ENCODE peak calls at places on chromosomes 12 and 14, in four cellular contexts. B is effector memory CD4-positive, alpha-beta T cell; V is HCT116; F is stomach. S is an unnamed sample.

GRCh38 chr12:63150255-63151060 is 543 bp downstream of the AVPR1A start:
- DNase-seq in B (no peak), V (no peak), F (no peak), S (no peak)

GRCh38 chr12:40325349-40325960 is 100.7 kb downstream of the LRRK2 start:
- DNase-seq in B (no peak), V (peak; percentile 59), F (no peak), S (peak; percentile 64)

GRCh38 chr14:71135911-71136310 is 228.7 kb downstream of the PCNX1 start:
- DNase-seq in B (no peak), V (no peak), F (no peak), S (no peak)

GRCh38 chr14:103871596-103872480 is 24.5 kb upstream of the PPP1R13B start:
- DNase-seq in B (peak; percentile 45), V (no peak), F (peak; percentile 91), S (no peak)

GRCh38 chr14:27242874-27243273 is 645.0 kb upstream of the NOVA1 start:
- DNase-seq in B (no peak), V (no peak), F (no peak), S (no peak)

GRCh38 chr14:90551070-90551704 is 154.4 kb downstream of the CALM1 start:
- DNase-seq in B (no peak), V (no peak), F (no peak), S (no peak)

GRCh38 chr14:74579447-74580274 is 32.4 kb downstream of the LTBP2 start:
- DNase-seq in B (no peak), V (peak; percentile 62), F (no peak), S (no peak)

GRCh38 chr14:79583738-79584405 is 627.4 kb downstream of the DIO2 start:
- DNase-seq in B (no peak), V (no peak), F (no peak), S (no peak)

GRCh38 chr12:31929140-31929526 is 30.1 kb upstream of the RESF1 start:
- DNase-seq in B (no peak), V (no peak), F (no peak), S (no peak)

GRCh38 chr14:103000291-103000921 is 56.9 kb downstream of the CDC42BPB start:
- DNase-seq in B (no peak), V (no peak), F (no peak), S (no peak)

GRCh38 chr12:109461846-109462766 is 15.0 kb downstream of the KCTD10 start:
- DNase-seq in B (no peak), V (no peak), F (peak; percentile 52), S (no peak)

GRCh38 chr12:117986705-117987469 is 18.1 kb upstream of the KSR2 start:
- DNase-seq in B (no peak), V (peak; percentile 97), F (no peak), S (no peak)

GRCh38 chr12:106629797-106630669 is 47.2 kb downstream of the RFX4 start:
- DNase-seq in B (no peak), V (no peak), F (no peak), S (no peak)

GRCh38 chr12:30457621-30458289 is 237.9 kb downstream of the IPO8 start:
- DNase-seq in B (no peak), V (peak; percentile 75), F (no peak), S (no peak)

GRCh38 chr14:99215277-99215676 is 56.7 kb downstream of the BCL11B start:
- DNase-seq in B (no peak), V (no peak), F (no peak), S (no peak)

GRCh38 chr14:42527141-42527540 is 920.5 kb downstream of the LRFN5 start:
- DNase-seq in B (no peak), V (no peak), F (no peak), S (no peak)

GRCh38 chr14:55845963-55846851 is 266.2 kb downstream of the KTN1 start:
- DNase-seq in B (no peak), V (no peak), F (no peak), S (no peak)

GRCh38 chr12:52926596-52927241 is 21.8 kb upstream of the KRT8 start:
- DNase-seq in B (no peak), V (no peak), F (no peak), S (no peak)

GRCh38 chr12:104551313-104551931 is 94.7 kb downstream of the CHST11 start:
- DNase-seq in B (no peak), V (no peak), F (peak; percentile 32), S (no peak)

GRCh38 chr12:60112778-60113177 is 516.9 kb downstream of the SLC16A7 start:
- DNase-seq in B (no peak), V (no peak), F (no peak), S (no peak)

GRCh38 chr12:51848843-51849735 is 571 bp upstream of the FIGNL2 start:
- DNase-seq in B (no peak), V (no peak), F (no peak), S (no peak)

GRCh38 chr12:51847830-51848727 is at the start of gene FIGNL2:
- DNase-seq in B (no peak), V (no peak), F (no peak), S (no peak)

GRCh38 chr12:51845451-51845850 is 3.1 kb downstream of the FIGNL2 start:
- DNase-seq in B (no peak), V (no peak), F (no peak), S (no peak)

GRCh38 chr12:51846911-51847829 is 1.3 kb downstream of the FIGNL2 start:
- DNase-seq in B (no peak), V (no peak), F (no peak), S (no peak)

GRCh38 chr12:51846209-51846779 is 2.2 kb downstream of the FIGNL2 start:
- DNase-seq in B (no peak), V (no peak), F (no peak), S (no peak)
- H3K27ac ChIP-seq in B (no peak overlapping the region), V (no peak overlapping the region), F (no peak overlapping the region), S (no peak overlapping the region)

GRCh38 chr12:116601524-116601923 is 42.3 kb downstream of the MAP1LC3B2 start:
- DNase-seq in B (no peak), V (no peak), F (no peak), S (no peak)

GRCh38 chr12:116600959-116601358 is 41.8 kb downstream of the MAP1LC3B2 start:
- DNase-seq in B (no peak), V (no peak), F (no peak), S (no peak)

GRCh38 chr12:116597886-116598285 is 38.7 kb downstream of the MAP1LC3B2 start:
- DNase-seq in B (no peak), V (no peak), F (no peak), S (no peak)

GRCh38 chr12:116598341-116599284 is 39.4 kb downstream of the MAP1LC3B2 start:
- DNase-seq in B (no peak), V (no peak), F (no peak), S (no peak)

GRCh38 chr12:116599285-116600122 is 40.3 kb downstream of the MAP1LC3B2 start:
- DNase-seq in B (peak; percentile 7), V (peak; percentile 26), F (peak; percentile 82), S (no peak)
- H3K27ac ChIP-seq in B (no peak overlapping the region), V (peak overlapping the region; percentile 23), F (peak overlapping the region; percentile 80), S (peak overlapping the region; percentile 72)

GRCh38 chr14:77052281-77053044 is 24.0 kb upstream of the IRF2BPL start:
- DNase-seq in B (no peak), V (no peak), F (no peak), S (no peak)

GRCh38 chr14:77053046-77053841 is 24.7 kb upstream of the IRF2BPL start:
- DNase-seq in B (peak; percentile 64), V (no peak), F (peak; percentile 64), S (no peak)

GRCh38 chr14:77055981-77056380 is 27.5 kb upstream of the IRF2BPL start:
- DNase-seq in B (no peak), V (no peak), F (no peak), S (no peak)

GRCh38 chr14:77046706-77047105 is 18.2 kb upstream of the IRF2BPL start:
- DNase-seq in B (no peak), V (no peak), F (no peak), S (no peak)

DNA sequence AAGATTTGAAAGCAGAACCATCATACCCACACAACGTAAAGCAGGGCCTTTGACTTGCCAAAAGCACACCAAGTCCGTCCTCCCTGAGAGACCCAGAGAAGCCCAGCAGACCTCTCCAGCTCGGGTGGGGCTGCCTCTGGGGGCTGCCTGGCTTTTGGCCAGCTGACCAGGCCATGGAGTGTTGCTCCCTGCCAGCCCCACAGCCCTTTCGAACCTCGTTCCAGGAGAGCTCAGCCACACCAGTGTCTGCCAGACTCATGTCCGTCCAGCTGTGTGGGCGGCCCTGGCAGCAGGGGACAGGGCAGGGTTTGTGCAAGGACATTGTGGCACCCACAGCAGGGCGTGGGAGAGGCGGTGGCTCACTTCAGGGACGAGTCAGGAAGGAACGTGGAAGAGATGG is 22.6 kb upstream of the IRF2BPL start:
- DNase-seq in B (no peak), V (no peak), F (peak; percentile 60), S (no peak)
- H3K27ac ChIP-seq in B (no peak overlapping the region), V (peak overlapping the region; percentile 44), F (peak overlapping the region; percentile 80), S (peak overlapping the region; percentile 89)

DNA sequence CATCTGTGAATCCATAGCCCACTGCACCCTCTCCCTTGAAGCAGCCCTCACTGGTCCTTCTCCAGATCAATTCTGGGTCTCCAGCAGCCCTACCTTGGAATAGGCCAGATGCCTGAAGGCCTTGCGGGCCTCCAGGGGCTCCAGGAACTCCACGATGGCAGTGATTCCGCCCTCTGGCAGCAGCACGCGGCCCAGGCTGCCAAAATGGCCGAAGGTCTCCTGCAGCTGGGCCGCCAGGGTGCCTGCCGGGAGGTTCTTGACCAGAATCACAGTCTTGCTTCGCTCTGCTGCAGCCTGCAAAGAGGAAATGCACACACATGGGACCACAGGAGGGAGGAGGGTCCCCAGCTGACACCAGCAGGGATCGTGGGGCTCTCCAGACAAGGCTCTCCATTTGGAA is 26.3 kb downstream of the RBM19 start:
- DNase-seq in B (no peak), V (no peak), F (no peak), S (no peak)
- H3K27ac ChIP-seq in B (no peak overlapping the region), V (no peak overlapping the region), F (no peak overlapping the region), S (no peak overlapping the region)

GRCh38 chr14:32434880-32435279 is 105.8 kb downstream of the AKAP6 start:
- DNase-seq in B (no peak), V (no peak), F (no peak), S (no peak)
- H3K27ac ChIP-seq in B (no peak overlapping the region), V (no peak overlapping the region), F (peak overlapping the region; percentile 69), S (no peak overlapping the region)

GRCh38 chr12:110656071-110656655 is 32.8 kb downstream of the HVCN1 start:
- DNase-seq in B (no peak), V (no peak), F (no peak), S (no peak)
- H3K27ac ChIP-seq in B (no peak overlapping the region), V (no peak overlapping the region), F (no peak overlapping the region), S (no peak overlapping the region)

GRCh38 chr14:105334383-105335230 is 20.1 kb downstream of the PACS2 start:
- DNase-seq in B (no peak), V (peak; percentile 12), F (no peak), S (no peak)
- H3K27ac ChIP-seq in B (no peak overlapping the region), V (no peak overlapping the region), F (no peak overlapping the region), S (no peak overlapping the region)

S was measured in Panc1.